ENCODE peak calls at places on chromosomes 5 and 9, in four cellular contexts. O is sigmoid colon, Z is prostate gland, X is spleen. D is an unnamed sample.

GRCh38 chr9:137772281-137772873 is 105.2 kb upstream of the CACNA1B start:
- DNase-seq in X (peak; percentile 42), O (peak; percentile 26), Z (no peak), D (no peak)

GRCh38 chr9:85987236-85987635 is 46.3 kb downstream of the NAA35 start:
- DNase-seq in X (no peak), O (no peak), Z (no peak), D (no peak)

GRCh38 chr5:72156921-72157320 is 49.6 kb downstream of the MAP1B start:
- DNase-seq in O (no peak), X (no peak), Z (no peak), D (no peak)

GRCh38 chr9:130186839-130187522 is 14.8 kb downstream of the NCS1 start:
- DNase-seq in Z (no peak), X (no peak), O (peak; percentile 90), D (peak; percentile 43)

GRCh38 chr5:15009420-15009819 is 137.8 kb upstream of the ANKH start:
- DNase-seq in Z (peak; percentile 83), O (no peak), X (no peak), D (no peak)

GRCh38 chr5:111953351-111954127 is 196.5 kb upstream of the NREP start:
- DNase-seq in X (no peak), Z (no peak), O (no peak), D (no peak)

GRCh38 chr9:119164716-119165115 is 204.5 kb downstream of the BRINP1 start:
- DNase-seq in Z (no peak), X (no peak), O (no peak), D (no peak)

GRCh38 chr5:123455095-123455494 is 31.9 kb upstream of the CEP120 start:
- DNase-seq in Z (no peak), O (no peak), X (no peak), D (no peak)

GRCh38 chr9:34701023-34701768 is 8.7 kb downstream of the CCL21 start:
- DNase-seq in X (peak; percentile 91), O (peak; percentile 89), Z (peak; percentile 46), D (peak; percentile 73)

GRCh38 chr9:35732185-35733108 is at the start of the genes CREB3 and TLN1:
- DNase-seq in X (peak; percentile 100), O (peak; percentile 100), Z (peak; percentile 98), D (peak; percentile 97)
- TF ChIP-seq POLR2A in X (peak; percentile 79), O (peak; percentile 91), Z (peak; percentile 78), D (peak; percentile 82)

GRCh38 chr5:43007911-43008368 is 32.2 kb downstream of the ANXA2R start:
- DNase-seq in O (peak; percentile 78), Z (peak; percentile 51), X (peak; percentile 94), D (no peak)
- H3K27me3 ChIP-seq in O (peaks cover 47% of the 10 kb centered on the region), Z (no peaks in the 10 kb centered on the region), X (no peaks in the 10 kb centered on the region), D (no peaks in the 10 kb centered on the region)

GRCh38 chr9:6412572-6413364 is at the start of gene UHRF2:
- DNase-seq in O (peak; percentile 99), Z (peak; percentile 98), X (peak; percentile 100), D (peak; percentile 99)
- TF ChIP-seq POLR2A in O (peak; percentile 45), Z (peak; percentile 84), X (peak; percentile 92), D (peak; percentile 90)

DNA sequence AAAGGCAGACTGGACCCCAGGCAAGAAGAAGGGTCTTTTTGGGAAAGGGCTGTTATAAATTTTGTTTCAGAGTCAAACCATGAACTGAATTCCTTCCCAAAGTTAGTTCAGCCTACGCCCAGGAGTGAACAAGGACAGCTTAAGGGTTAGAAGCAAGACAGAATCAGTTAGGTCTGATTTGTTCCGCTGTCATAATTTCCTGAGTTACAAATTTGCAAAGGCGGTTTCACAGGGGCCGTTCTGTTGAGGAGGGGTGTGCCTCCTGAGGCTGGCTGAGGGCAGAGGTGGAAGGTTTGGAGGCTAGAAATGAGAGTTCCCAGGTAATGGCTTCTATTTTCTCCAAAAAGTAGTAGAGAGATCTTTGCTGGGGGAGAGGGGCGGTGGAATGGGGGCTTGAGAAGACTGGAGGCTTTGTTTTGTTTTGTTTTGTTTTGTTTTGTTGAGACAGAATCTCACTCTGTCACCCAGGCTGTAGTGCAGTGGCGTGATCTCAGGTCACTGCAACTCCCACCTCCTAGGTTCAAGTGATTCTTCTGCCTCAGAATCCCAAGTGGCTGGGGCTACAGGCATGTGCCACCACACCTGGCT is 4.1 kb upstream of the CERCAM start:
- DNase-seq in X (no peak), O (no peak), Z (no peak), D (no peak)
- H3K27me3 ChIP-seq in X (peaks cover 78% of the 10 kb centered on the region), O (peaks cover 4% of the 10 kb centered on the region), Z (no peaks in the 10 kb centered on the region), D (no peaks in the 10 kb centered on the region)